ENCODE peak calls at places on chromosomes 2 and 18, in five cellular contexts. G is mesenchymal stem cell, W is H9, V is H1, X is neuronal stem cell. Q is an unnamed sample.

GRCh38 chr2:80519121-80519643 is 214.6 kb upstream of the LRRTM1 start:
- DNase-seq in W (no peak), X (no peak), V (no peak), G (no peak), Q (no peak)

GRCh38 chr2:217040099-217040498 is 180.2 kb upstream of the TNP1 start:
- DNase-seq in W (no peak), X (no peak), V (no peak), G (no peak), Q (no peak)

GRCh38 chr2:201807452-201807980 is 1.2 kb downstream of the CDK15 start:
- DNase-seq in V (no peak), W (no peak), G (peak), X (no peak), Q (no peak)

GRCh38 chr2:27298391-27299080 is 9.7 kb downstream of the UCN start:
- DNase-seq in W (no peak), G (no peak), V (no peak), X (no peak), Q (no peak)

GRCh38 chr2:79223539-79223938 is 64.0 kb upstream of the REG3A start:
- DNase-seq in W (no peak), X (no peak), G (no peak), V (no peak), Q (no peak)

GRCh38 chr2:27303093-27304025 is 4.9 kb downstream of the UCN start:
- DNase-seq in W (no peak), V (peak), X (no peak), G (peak), Q (peak)

GRCh38 chr2:24972315-24972958 is 682 bp upstream of the DNAJC27 start:
- DNase-seq in G (peak), X (peak), W (no peak), V (no peak), Q (no peak)

GRCh38 chr2:9139491-9140443 is 66.8 kb upstream of the ASAP2 start:
- DNase-seq in V (peak), W (peak), X (peak), G (peak), Q (peak)

GRCh38 chr2:232235716-232236115 is 142.8 kb upstream of the ALPP start:
- DNase-seq in W (no peak), G (peak), X (peak), V (no peak), Q (peak)

GRCh38 chr2:232436381-232437129 is 19.4 kb upstream of the ALPI start:
- DNase-seq in G (no peak), W (peak), X (no peak), V (no peak), Q (no peak)

GRCh38 chr2:202757339-202757738 is 114.2 kb downstream of the ICA1L start:
- DNase-seq in W (no peak), X (no peak), G (no peak), V (no peak), Q (peak)

DNA sequence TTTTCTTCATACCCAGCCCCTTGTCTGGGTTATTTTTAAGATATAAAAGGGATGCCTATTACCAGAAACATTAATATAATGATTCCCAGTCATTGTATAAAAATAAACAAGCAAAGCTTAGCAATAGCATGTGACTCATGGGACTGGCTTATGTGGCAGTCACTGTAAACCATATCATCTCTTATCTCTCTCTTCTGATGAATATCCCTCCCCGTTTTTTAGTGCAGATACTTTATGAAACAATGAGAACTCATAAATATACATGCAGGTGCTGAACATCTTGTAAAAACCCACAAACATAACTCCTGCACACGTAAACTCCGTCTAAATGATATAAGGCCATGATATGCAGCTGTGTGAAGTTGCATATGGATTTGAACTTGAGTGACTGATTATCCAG is 154.9 kb downstream of the MGAT5 start:
- DNase-seq in G (peak), W (no peak), X (no peak), V (no peak), Q (no peak)
- H3K4ac ChIP-seq in G (no peak), W (no peak), X (no peak), V (no peak), Q (no peak)

GRCh38 chr2:218796691-218797090 is 14.7 kb downstream of the CYP27A1 start:
- DNase-seq in V (no peak), X (no peak), G (no peak), W (no peak), Q (no peak)

GRCh38 chr2:218802595-218802994 is 20.6 kb downstream of the CYP27A1 start:
- DNase-seq in W (no peak), X (no peak), G (peak), V (no peak), Q (no peak)

GRCh38 chr2:218798767-218799504 is 17.0 kb downstream of the CYP27A1 start:
- DNase-seq in X (no peak), V (no peak), G (peak), W (no peak), Q (no peak)

GRCh38 chr2:218804817-218805216 is 22.9 kb downstream of the CYP27A1 start:
- DNase-seq in W (no peak), G (no peak), V (no peak), X (no peak), Q (no peak)

DNA sequence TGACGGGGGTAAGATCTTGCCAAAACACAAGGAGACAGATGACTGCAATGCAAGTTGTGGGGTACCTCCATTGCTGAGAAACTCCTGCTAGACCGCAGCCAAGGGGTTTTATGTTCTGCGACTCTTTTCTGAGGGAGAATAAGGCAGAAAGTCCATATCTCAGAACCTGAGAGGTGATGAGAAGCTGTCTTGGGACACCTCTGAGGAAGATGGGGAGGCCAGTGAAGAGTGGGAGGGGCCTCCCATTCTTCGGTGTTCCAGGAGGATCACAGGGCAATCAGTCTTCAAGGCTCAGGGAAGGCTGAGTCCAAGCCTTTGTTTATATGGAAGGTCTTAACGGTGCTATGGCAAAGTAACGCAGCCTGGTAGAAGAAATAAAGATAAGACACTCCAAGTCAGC is 18.0 kb downstream of the CYP27A1 start:
- DNase-seq in V (no peak), G (no peak), W (no peak), X (no peak), Q (no peak)
- H2BK5ac ChIP-seq in V (no peak), G (no peak), W (no peak), X (no peak), Q (no peak)

DNA sequence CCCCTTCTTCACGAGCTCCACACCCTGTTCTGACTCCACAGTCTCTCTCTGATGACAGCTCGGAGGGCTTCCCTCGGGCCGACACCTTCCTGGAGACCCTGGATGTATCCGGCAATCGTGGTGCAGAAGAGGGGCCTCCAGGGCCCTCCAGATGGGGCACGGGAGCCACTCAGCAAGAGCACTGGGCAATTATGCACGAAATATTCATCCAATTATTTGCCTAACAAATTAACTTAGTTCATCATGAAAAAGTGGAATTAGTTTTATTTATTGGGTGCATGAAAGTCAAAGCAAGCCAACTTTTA is 277.3 kb upstream of the HDAC4 start:
- DNase-seq in V (no peak), X (no peak), W (no peak), G (no peak), Q (no peak)
- H2BK12ac ChIP-seq in V (no peak), X (no peak), W (no peak), G (no peak), Q (no peak)

GRCh38 chr2:29057006-29057405 is 17.3 kb downstream of the PCARE start:
- DNase-seq in G (no peak), X (no peak), V (no peak), W (no peak), Q (no peak)
- H3K4ac ChIP-seq in G (no peak), X (no peak), V (no peak), W (no peak), Q (no peak)

GRCh38 chr2:120491111-120491625 is 145.2 kb downstream of the INHBB start:
- DNase-seq in V (no peak), X (no peak), W (no peak), G (no peak), Q (no peak)
- H2BK5ac ChIP-seq in V (no peak), X (no peak), W (no peak), G (no peak), Q (no peak)

GRCh38 chr18:4888251-4888650 is 308.8 kb downstream of the AKAIN1 start:
- DNase-seq in V (no peak), G (no peak), W (no peak), X (no peak), Q (no peak)
- H2BK12ac ChIP-seq in V (no peak), G (no peak), W (no peak), X (no peak), Q (no peak)